ENCODE peak calls at places on chromosomes 2 and 18, in five cellular contexts. W is HepG2, H is A549, O is GM12878, D is K562. K is an unnamed sample.

GRCh38 chr2:228600265-228600664 is 418.8 kb upstream of the SPHKAP start:
- DNase-seq in W (no peak), H (no peak), O (no peak), D (no peak), K (no peak)

GRCh38 chr18:57434177-57434535 is 1.0 kb upstream of the ONECUT2 start:
- DNase-seq in W (no peak), H (peak; percentile 13), O (no peak), D (no peak), K (peak; percentile 67)

GRCh38 chr18:13987956-13988355 is 72.6 kb upstream of the MC2R start:
- DNase-seq in W (no peak), H (no peak), O (no peak), D (no peak), K (no peak)

GRCh38 chr2:56184500-56184996 is 758 bp downstream of the CCDC85A start:
- DNase-seq in W (no peak), H (peak; percentile 22), O (no peak), D (peak; percentile 25), K (peak; percentile 52)

GRCh38 chr2:38720613-38721241 is 30.4 kb downstream of the SRSF7 start:
- DNase-seq in W (no peak), H (peak; percentile 70), O (peak; percentile 40), D (no peak), K (no peak)

GRCh38 chr2:12227941-12228608 is 481.6 kb downstream of the LPIN1 start:
- DNase-seq in W (no peak), H (no peak), O (no peak), D (no peak), K (no peak)

GRCh38 chr2:20474757-20475566 is 28.1 kb downstream of the RHOB start:
- DNase-seq in W (peak; percentile 74), H (no peak), O (no peak), D (no peak), K (no peak)

GRCh38 chr2:58473165-58473564 is 232.0 kb upstream of the FANCL start:
- DNase-seq in W (no peak), H (no peak), O (no peak), D (no peak), K (no peak)

GRCh38 chr2:86311879-86312278 is 25.5 kb downstream of the REEP1 start:
- DNase-seq in W (no peak), H (no peak), O (no peak), D (no peak), K (no peak)

GRCh38 chr18:75210274-75211001 is at the start of gene TSHZ1:
- DNase-seq in W (peak; percentile 85), H (peak; percentile 76), O (peak; percentile 59), D (peak; percentile 13), K (peak; percentile 80)

GRCh38 chr2:101843048-101843447 is 145.5 kb downstream of the MAP4K4 start:
- DNase-seq in W (no peak), H (no peak), O (no peak), D (no peak), K (no peak)

GRCh38 chr2:44137872-44138551 is 30.7 kb upstream of the PPM1B start:
- DNase-seq in W (no peak), H (no peak), O (no peak), D (no peak), K (peak; percentile 86)

GRCh38 chr2:215358891-215359575 is 47.2 kb downstream of the ATIC start:
- DNase-seq in W (no peak), H (no peak), O (no peak), D (no peak), K (no peak)

GRCh38 chr2:181626671-181627070 is 30.2 kb downstream of the CERKL start:
- DNase-seq in W (no peak), H (no peak), O (no peak), D (no peak), K (no peak)

GRCh38 chr2:55618649-55619055 is 1.2 kb upstream of the PPP4R3B start:
- DNase-seq in W (peak; percentile 73), H (peak; percentile 69), O (no peak), D (peak; percentile 50), K (peak; percentile 73)

GRCh38 chr2:234863043-234863934 is 88.5 kb upstream of the SH3BP4 start:
- DNase-seq in W (peak; percentile 88), H (peak; percentile 79), O (no peak), D (no peak), K (peak; percentile 9)

GRCh38 chr2:206982360-206982759 is 43.0 kb downstream of the CPO start:
- DNase-seq in W (no peak), H (no peak), O (no peak), D (no peak), K (no peak)

DNA sequence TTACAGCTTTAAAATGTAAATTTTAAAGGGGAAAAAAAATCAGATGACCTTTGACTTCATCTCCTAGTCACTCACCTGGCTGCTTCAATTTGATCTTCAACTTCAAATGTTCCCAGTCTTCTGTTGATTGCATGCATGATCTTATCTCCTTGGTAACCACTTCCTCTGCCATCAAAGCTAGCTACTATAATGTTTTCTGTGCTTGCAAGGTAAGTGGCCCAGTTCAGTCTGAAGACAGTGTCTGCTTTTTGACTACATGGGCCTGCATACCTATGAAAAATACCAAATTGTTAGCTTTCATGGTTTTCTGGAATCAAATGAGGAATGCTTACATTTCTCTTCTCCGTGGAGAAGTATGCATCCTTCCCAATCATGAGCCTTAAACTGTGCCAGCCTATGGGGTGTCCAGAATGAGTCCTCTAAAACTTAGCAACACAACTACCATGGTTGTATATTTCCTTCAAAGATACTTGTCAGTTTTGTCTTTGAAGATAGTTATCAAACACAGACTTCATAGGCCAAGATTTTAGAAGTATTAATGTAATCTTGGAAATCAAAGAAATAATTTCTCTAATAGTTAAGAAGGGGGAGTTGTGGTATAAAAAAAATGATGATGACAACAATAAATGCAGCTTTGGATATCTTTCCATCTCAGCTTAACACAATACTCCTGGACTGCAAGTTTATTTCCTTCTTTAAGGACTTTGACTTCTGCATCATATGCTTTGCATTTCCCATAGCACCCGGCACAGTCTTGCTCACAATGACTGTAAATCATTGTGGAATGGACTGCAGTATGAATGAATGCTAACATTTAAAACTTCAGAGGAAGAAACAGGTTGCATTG is 62.1 kb downstream of the DPP4 start:
- DNase-seq in W (no peak), H (no peak), O (no peak), D (no peak), K (no peak)
- H3K27ac ChIP-seq in W (no peak overlapping the region), H (no peak overlapping the region), O (no peak overlapping the region), D (no peak overlapping the region), K (no peak overlapping the region)

DNA sequence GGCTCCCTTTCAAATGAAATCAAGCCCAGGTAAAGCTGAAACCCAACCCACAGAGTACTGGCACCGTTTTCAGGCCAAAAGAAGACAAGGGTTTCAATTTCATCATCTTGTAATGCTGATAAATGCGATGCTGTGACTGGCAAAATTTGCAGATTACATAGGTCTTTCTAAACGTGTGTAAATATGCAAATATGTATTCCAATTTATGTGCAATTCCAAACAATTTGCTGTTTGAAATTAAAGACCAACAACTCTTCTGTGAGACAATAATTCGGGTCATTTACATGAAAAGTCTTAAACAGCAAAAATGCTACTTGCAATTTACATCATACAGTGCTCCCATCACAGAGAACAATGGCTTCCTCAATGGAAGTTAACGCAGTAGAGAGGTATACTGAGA is 2.8 kb upstream of the ZNF532 start:
- DNase-seq in W (no peak), H (no peak), O (no peak), D (no peak), K (peak; percentile 61)
- H3K4me1 ChIP-seq in W (no peaks in the 10 kb centered on the region), H (peaks cover 60% of the 10 kb centered on the region), O (no peaks in the 10 kb centered on the region), D (no peaks in the 10 kb centered on the region), K (peaks cover 50% of the 10 kb centered on the region)

GRCh38 chr2:43052944-43053306 is 173.5 kb downstream of the ZFP36L2 start:
- DNase-seq in W (no peak), H (no peak), O (no peak), D (no peak), K (no peak)

GRCh38 chr2:43052204-43052943 is 174.0 kb downstream of the ZFP36L2 start:
- DNase-seq in W (peak; percentile 73), H (no peak), O (no peak), D (peak; percentile 27), K (no peak)

GRCh38 chr2:43049836-43050796 is 176.3 kb downstream of the ZFP36L2 start:
- DNase-seq in W (no peak), H (no peak), O (no peak), D (no peak), K (no peak)

GRCh38 chr2:43050866-43051265 is 175.5 kb downstream of the ZFP36L2 start:
- DNase-seq in W (no peak), H (no peak), O (no peak), D (no peak), K (no peak)

DNA sequence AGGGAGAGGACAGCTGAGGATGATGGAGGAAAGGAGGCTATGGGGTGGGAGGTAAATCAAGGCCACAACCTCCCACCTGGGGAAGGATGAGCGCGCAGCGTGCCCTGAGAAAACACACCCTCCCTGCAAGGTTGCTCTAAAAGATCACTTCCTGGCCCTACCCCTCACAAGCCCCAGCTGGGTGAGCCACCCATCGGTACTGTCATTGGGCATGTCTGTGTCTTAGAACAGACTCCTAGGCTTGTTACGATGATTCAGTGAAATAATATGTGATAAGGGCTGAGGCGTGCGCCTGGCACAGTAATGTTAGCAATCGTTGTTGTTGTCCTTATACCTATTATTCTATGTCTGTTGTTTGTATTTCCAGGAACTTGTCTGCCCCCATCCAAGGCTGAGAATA is 175.1 kb downstream of the ZFP36L2 start:
- DNase-seq in W (no peak), H (peak; percentile 84), O (no peak), D (no peak), K (no peak)
- TF ChIP-seq JUNB in W (no peak), H (peak; percentile 60), O (no peak), D (no peak), K (no peak)

GRCh38 chr2:63051795-63052333 is 1.2 kb downstream of the OTX1 start:
- DNase-seq in W (no peak), H (no peak), O (no peak), D (no peak), K (peak; percentile 36)
- H3K27ac ChIP-seq in W (no peak overlapping the region), H (peak overlapping the region; percentile 90), O (no peak overlapping the region), D (peak overlapping the region; percentile 81), K (no peak overlapping the region)

K was measured in GM23338.